ENCODE peak calls at places on chromosome 19, in ten cellular contexts. P is CD4-positive, alpha-beta T cell; H is activated naive CD4-positive, alpha-beta T cell treated with anti-CD3 and anti-CD28 coated beads, Interleukin-2, amount 10 ng/mL, durations not matched to agents 7 days and 5 days; A is AG20443; N is A549; V is breast epithelium; Z is HCEC 1CT; I is BJ; K is M059J; M is T-helper 1 cell. U is an unnamed sample.

GRCh38 chr19:33309826-33310225 is 7.5 kb upstream of the CEBPA start:
- DNase-seq in P (no peak), H (no peak), A (no peak), N (no peak), V (no peak), Z (no peak), I (no peak), K (no peak), M (no peak), U (no peak)

GRCh38 chr19:49791776-49792445 is 21.2 kb downstream of the FUZ start:
- DNase-seq in P (no peak), H (no peak), A (no peak), N (no peak), V (no peak), Z (no peak), I (no peak), K (no peak), M (no peak), U (no peak)

GRCh38 chr19:1221141-1221903 is 15.7 kb downstream of the STK11 start:
- DNase-seq in P (no peak), H (no peak), A (peak; percentile 84), N (no peak), V (no peak), Z (no peak), I (no peak), K (no peak), M (no peak), U (no peak)

GRCh38 chr19:5953034-5953589 is 24.8 kb downstream of the RANBP3 start:
- DNase-seq in P (no peak), H (no peak), A (no peak), N (no peak), V (no peak), Z (peak; percentile 41), I (no peak), K (peak; percentile 61), M (no peak), U (no peak)

GRCh38 chr19:35977446-35978222 is 17.4 kb upstream of the SDHAF1 start:
- DNase-seq in P (no peak), H (peak; percentile 48), A (no peak), N (peak; percentile 66), V (no peak), Z (peak; percentile 10), I (no peak), K (no peak), M (no peak), U (no peak)

GRCh38 chr19:6048348-6048747 is 62.0 kb downstream of the RFX2 start:
- DNase-seq in P (no peak), H (no peak), A (no peak), N (no peak), V (peak; percentile 38), Z (no peak), I (no peak), K (no peak), M (no peak), U (no peak)

GRCh38 chr19:1265611-1266115 is 3.5 kb upstream of the CIRBP start:
- DNase-seq in P (no peak), H (peak; percentile 61), A (peak; percentile 80), N (peak; percentile 31), V (no peak), Z (peak; percentile 79), I (no peak), K (peak; percentile 88), M (no peak), U (peak; percentile 88)

GRCh38 chr19:12052057-12052570 is 647 bp downstream of the ZNF878 start:
- DNase-seq in P (no peak), H (no peak), A (peak; percentile 15), N (no peak), V (no peak), Z (no peak), I (no peak), K (peak; percentile 56), M (no peak), U (peak; percentile 36)

GRCh38 chr19:5114713-5115112 is 145.8 kb downstream of the KDM4B start:
- DNase-seq in P (no peak), H (no peak), A (no peak), N (no peak), V (no peak), Z (no peak), I (no peak), K (no peak), M (no peak), U (no peak)

GRCh38 chr19:21082011-21082975 is at the start of gene ZNF714:
- DNase-seq in P (peak; percentile 83), H (peak; percentile 92), A (peak; percentile 92), N (peak; percentile 51), V (peak; percentile 93), Z (peak; percentile 91), I (peak; percentile 78), K (peak; percentile 97), M (peak; percentile 63), U (peak; percentile 97)

GRCh38 chr19:46478356-46478986 is 7.1 kb upstream of the PNMA8A start:
- DNase-seq in P (no peak), H (no peak), A (no peak), N (no peak), V (no peak), Z (peak; percentile 48), I (no peak), K (peak; percentile 61), M (no peak), U (peak; percentile 39)

U was measured in adipocyte.